ENCODE peak calls at places on chromosomes 7 and 10, in seven cellular contexts. E is Calu3, M is tibial artery, L is body of pancreas, G is upper lobe of right lung, K is cardiac fibroblast, Q is testis. C is an unnamed sample.

GRCh38 chr7:91892821-91893340 is 12.4 kb upstream of the MTERF1 start:
- DNase-seq in Q (no peak), G (no peak), E (no peak), L (no peak), K (peak), M (no peak), C (no peak)

GRCh38 chr7:137992738-137993394 is 9.0 kb downstream of the CREB3L2 start:
- DNase-seq in G (no peak), M (peak), K (peak), E (no peak), Q (peak), L (peak), C (no peak)

GRCh38 chr7:44065431-44066110 is at the start of gene PGAM2:
- DNase-seq in L (peak), K (peak), M (peak), E (no peak), G (peak), Q (no peak), C (no peak)

GRCh38 chr10:3330687-3331086 is 158.1 kb upstream of the PITRM1 start:
- DNase-seq in Q (no peak), E (peak), M (no peak), K (peak), L (no peak), G (peak), C (no peak)

GRCh38 chr10:96541921-96542320 is 28.2 kb upstream of the TLL2 start:
- DNase-seq in G (no peak), Q (no peak), E (no peak), K (no peak), M (no peak), L (no peak), C (no peak)

GRCh38 chr7:148303295-148304013 is 287.1 kb upstream of the C7orf33 start:
- DNase-seq in L (peak), E (no peak), K (peak), M (peak), G (no peak), Q (peak), C (peak)

GRCh38 chr7:25632616-25633015 is 404.3 kb upstream of the NPVF start:
- DNase-seq in M (no peak), K (no peak), G (no peak), Q (no peak), L (no peak), E (no peak), C (no peak)

GRCh38 chr7:24216576-24217116 is 67.3 kb upstream of the NPY start:
- DNase-seq in Q (no peak), E (no peak), G (no peak), K (peak), L (no peak), M (no peak), C (no peak)

GRCh38 chr10:12409613-12410012 is 60.3 kb downstream of the CAMK1D start:
- DNase-seq in K (no peak), Q (no peak), M (no peak), L (no peak), E (no peak), G (no peak), C (no peak)

GRCh38 chr10:12408472-12408871 is 59.1 kb downstream of the CAMK1D start:
- DNase-seq in M (no peak), K (no peak), E (no peak), L (no peak), G (no peak), Q (no peak), C (no peak)

GRCh38 chr10:12405342-12406320 is 56.3 kb downstream of the CAMK1D start:
- DNase-seq in E (peak), G (no peak), K (no peak), Q (no peak), M (peak), L (peak), C (no peak)

GRCh38 chr10:12409171-12409570 is 59.8 kb downstream of the CAMK1D start:
- DNase-seq in M (peak), G (no peak), E (no peak), L (no peak), Q (no peak), K (no peak), C (no peak)

GRCh38 chr10:12406764-12407400 is 57.5 kb downstream of the CAMK1D start:
- DNase-seq in L (peak), K (no peak), M (peak), G (no peak), Q (peak), E (no peak), C (no peak)
- TF ChIP-seq CTCF in L (no peak), K (no peak), M (no peak), G (no peak), Q (no peak), E (no peak), C (no peak)

DNA sequence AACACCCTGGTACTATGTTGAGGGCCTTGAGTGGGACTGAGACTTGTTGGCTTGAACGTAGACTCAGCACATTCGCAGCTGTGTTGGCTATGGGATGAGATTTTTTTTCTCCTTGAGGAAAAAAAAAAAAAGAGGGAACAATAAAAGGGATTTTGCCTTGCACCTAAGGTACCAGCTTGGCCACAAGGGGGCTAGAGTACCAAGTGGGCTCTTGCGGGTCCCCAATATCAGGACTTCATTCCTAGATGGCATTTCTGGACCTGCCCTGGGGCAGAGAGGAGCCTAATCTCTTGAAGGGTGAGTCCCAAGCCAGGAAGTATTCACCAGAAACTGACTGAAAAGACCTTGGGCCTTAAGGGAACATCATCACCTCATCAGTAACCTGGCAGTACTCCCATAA is 1083.6 kb upstream of the PHF14 start:
- DNase-seq in K (no peak), G (no peak), M (no peak), Q (no peak), E (no peak), L (no peak), C (no peak)
- TF ChIP-seq CTCF in K (no peak), G (no peak), M (no peak), Q (no peak), E (no peak), L (no peak), C (no peak)

GRCh38 chr10:5589071-5589962 is 64.6 kb downstream of the CALML3 start:
- DNase-seq in M (no peak), Q (no peak), E (no peak), L (no peak), K (no peak), G (peak), C (no peak)

GRCh38 chr10:5588603-5589002 is 63.8 kb downstream of the CALML3 start:
- DNase-seq in G (peak), E (no peak), L (no peak), Q (no peak), K (no peak), M (no peak), C (no peak)

GRCh38 chr10:5591336-5591824 is 66.6 kb downstream of the CALML3 start:
- DNase-seq in M (no peak), Q (no peak), E (no peak), K (no peak), L (no peak), G (peak), C (no peak)

GRCh38 chr10:5590816-5591215 is 66.1 kb downstream of the CALML3 start:
- DNase-seq in Q (no peak), M (peak), L (no peak), K (no peak), G (peak), E (no peak), C (no peak)

GRCh38 chr10:5589963-5590511 is 65.3 kb downstream of the CALML3 start:
- DNase-seq in E (peak), L (no peak), Q (no peak), G (peak), K (peak), M (peak), C (no peak)
- TF ChIP-seq CTCF in E (peak), L (no peak), Q (no peak), G (no peak), K (peak), M (no peak), C (no peak)

DNA sequence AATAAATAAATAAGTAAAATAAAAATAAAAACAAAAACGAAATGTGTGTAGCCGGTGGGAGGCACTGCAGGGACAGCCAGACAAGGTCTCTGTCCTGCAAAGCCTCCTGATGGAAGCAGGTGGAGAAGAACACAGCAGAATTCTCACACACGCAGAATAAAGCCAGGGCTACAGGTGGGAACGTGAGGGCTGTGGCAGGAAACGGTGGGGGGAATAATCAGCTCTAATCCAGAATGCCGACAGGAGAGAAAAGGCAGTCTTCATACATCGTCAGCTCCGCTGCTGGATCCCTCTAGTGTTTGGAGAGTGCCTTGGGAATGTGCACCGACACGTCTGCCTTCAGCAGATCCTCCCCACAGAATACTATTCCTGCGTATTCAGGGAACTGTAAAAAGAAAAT is 6.8 kb upstream of the SNX8 start:
- DNase-seq in G (no peak), Q (no peak), L (no peak), K (no peak), E (no peak), M (no peak), C (no peak)
- TF ChIP-seq CTCF in G (no peak), Q (no peak), L (no peak), K (peak), E (no peak), M (no peak), C (no peak)

DNA sequence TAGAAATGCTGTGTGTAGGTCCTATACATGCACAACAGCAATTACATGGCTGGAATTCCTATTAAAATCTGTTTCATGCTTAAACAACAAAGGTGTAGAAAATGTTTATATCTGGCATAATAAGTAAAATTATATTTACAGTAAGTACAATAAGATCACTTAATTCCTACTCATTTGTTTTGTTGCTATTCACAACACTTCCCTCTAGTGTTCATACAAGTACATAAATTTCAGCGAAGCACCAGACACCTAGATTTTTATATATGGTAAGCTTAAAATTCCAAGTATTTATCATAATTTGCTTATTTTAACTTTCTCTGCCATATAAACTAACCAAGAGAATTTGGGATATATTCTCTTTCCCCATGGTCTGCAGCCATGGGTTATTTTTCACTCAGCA is 51.8 kb upstream of the ANK3 start:
- DNase-seq in G (no peak), Q (no peak), M (no peak), K (peak), E (no peak), L (no peak), C (no peak)
- TF ChIP-seq CTCF in G (no peak), Q (no peak), M (no peak), K (peak), E (no peak), L (no peak), C (no peak)

GRCh38 chr10:120181154-120181553 is 275.9 kb upstream of the PLPP4 start:
- DNase-seq in L (no peak), Q (no peak), K (no peak), E (no peak), M (no peak), G (no peak), C (no peak)

GRCh38 chr10:120183546-120183945 is 273.5 kb upstream of the PLPP4 start:
- DNase-seq in L (no peak), G (no peak), K (no peak), M (no peak), Q (no peak), E (no peak), C (no peak)

GRCh38 chr10:120182431-120182830 is 274.6 kb upstream of the PLPP4 start:
- DNase-seq in G (no peak), M (no peak), K (no peak), L (no peak), Q (no peak), E (no peak), C (no peak)

GRCh38 chr10:120186506-120186905 is 270.5 kb upstream of the PLPP4 start:
- DNase-seq in K (no peak), Q (no peak), M (no peak), L (no peak), E (no peak), G (no peak), C (no peak)

DNA sequence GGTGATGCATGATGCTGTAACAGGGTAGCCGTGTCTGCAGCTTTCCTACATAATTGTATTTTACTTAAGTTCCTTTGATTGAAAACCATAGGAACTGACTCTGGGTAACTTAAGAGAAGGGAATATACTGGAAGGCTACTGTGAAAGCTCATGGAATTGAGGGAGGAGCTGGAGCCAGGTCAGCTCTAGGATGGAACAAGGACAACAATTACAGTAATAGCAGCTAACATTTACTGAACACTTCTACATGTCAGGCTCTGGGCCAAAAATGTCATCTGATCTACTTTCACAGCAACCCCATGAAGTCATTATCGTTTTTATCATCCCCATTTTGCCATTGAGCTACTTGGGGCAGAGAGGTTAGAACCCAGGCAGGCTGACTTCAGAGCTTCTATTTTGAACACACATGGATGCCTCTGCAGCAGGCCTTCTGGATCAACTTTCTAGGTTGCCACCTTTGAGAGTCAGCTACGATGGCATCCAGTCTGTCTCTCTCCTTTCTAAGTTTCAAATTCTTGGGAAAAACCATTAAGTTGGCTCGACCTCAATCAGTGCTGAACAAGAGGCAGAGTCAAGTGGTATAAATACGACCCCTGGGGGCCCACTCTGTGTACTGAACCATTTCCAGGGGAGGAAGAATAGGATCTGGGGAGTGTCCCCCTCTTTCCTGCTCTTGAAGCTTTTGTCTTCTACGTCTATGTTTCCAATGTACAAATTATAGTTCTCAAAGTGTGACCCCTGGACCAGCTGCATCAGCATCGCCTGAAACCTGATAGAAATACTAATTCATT is 272.3 kb upstream of the PLPP4 start:
- DNase-seq in K (no peak), G (no peak), L (no peak), M (no peak), E (no peak), Q (no peak), C (no peak)
- TF ChIP-seq CTCF in K (no peak), G (no peak), L (no peak), M (no peak), E (no peak), Q (no peak), C (no peak)

C was measured in omental fat pad.